ENCODE peak calls at places on chromosome 15, in seven cellular contexts. H is SK-N-SH; U is ovary; S is MM.1S; G is fibroblast of lung; M is right atrium auricular region; R is CD8-positive, alpha-beta T cell. Y is an unnamed sample.

GRCh38 chr15:49145651-49146609 is 9.5 kb downstream of the COPS2 start:
- DNase-seq in H (peak), U (no peak), S (peak), G (peak), M (no peak), R (no peak), Y (no peak)

GRCh38 chr15:65326109-65326508 is 21.6 kb downstream of the RNU5B-1 start:
- DNase-seq in H (peak), U (peak), S (no peak), G (no peak), M (no peak), R (no peak), Y (no peak)

GRCh38 chr15:60551147-60551780 is 72.3 kb upstream of the ICE2 start:
- DNase-seq in H (no peak), U (no peak), S (no peak), G (no peak), M (no peak), R (no peak), Y (no peak)

GRCh38 chr15:99969261-99969960 is 236.2 kb upstream of the LYSMD4 start:
- DNase-seq in H (no peak), U (peak), S (no peak), G (no peak), M (no peak), R (no peak), Y (peak)

GRCh38 chr15:78316211-78317077 is 17.0 kb upstream of the SKIC8 start:
- DNase-seq in H (peak), U (no peak), S (no peak), G (no peak), M (no peak), R (no peak), Y (no peak)

GRCh38 chr15:69552057-69552815 is 99.6 kb downstream of the RPLP1 start:
- DNase-seq in H (no peak), U (no peak), S (no peak), G (no peak), M (no peak), R (no peak), Y (no peak)

GRCh38 chr15:49075876-49076275 is 29.6 kb upstream of the SECISBP2L start:
- DNase-seq in H (no peak), U (no peak), S (no peak), G (no peak), M (no peak), R (no peak), Y (no peak)

GRCh38 chr15:92930776-92931175 is 30.7 kb downstream of the CHD2 start:
- DNase-seq in H (no peak), U (no peak), S (no peak), G (peak), M (no peak), R (no peak), Y (no peak)

GRCh38 chr15:92606126-92606835 is 49.3 kb downstream of the FAM174B start:
- DNase-seq in H (no peak), U (no peak), S (no peak), G (no peak), M (no peak), R (no peak), Y (no peak)

GRCh38 chr15:66622677-66623076 is 56.9 kb upstream of the LCTL start:
- DNase-seq in H (no peak), U (no peak), S (no peak), G (peak), M (no peak), R (no peak), Y (no peak)

GRCh38 chr15:48472756-48473155 is 141.5 kb downstream of the DUT start:
- DNase-seq in H (no peak), U (no peak), S (no peak), G (peak), M (no peak), R (no peak), Y (no peak)

GRCh38 chr15:63405159-63405558 is 23.5 kb upstream of the CA12 start:
- DNase-seq in H (no peak), U (no peak), S (no peak), G (no peak), M (peak), R (no peak), Y (no peak)

GRCh38 chr15:101439285-101439919 is 50.1 kb downstream of the PCSK6 start:
- DNase-seq in H (no peak), U (no peak), S (no peak), G (peak), M (peak), R (no peak), Y (no peak)

GRCh38 chr15:66864871-66865281 is 162.8 kb downstream of the SMAD6 start:
- DNase-seq in H (no peak), U (no peak), S (no peak), G (no peak), M (peak), R (peak), Y (no peak)

GRCh38 chr15:66007663-66008262 is 138.5 kb downstream of the RAB11A start:
- DNase-seq in H (no peak), U (no peak), S (no peak), G (no peak), M (no peak), R (no peak), Y (no peak)

GRCh38 chr15:70741677-70742293 is 21.6 kb downstream of the UACA start:
- DNase-seq in H (no peak), U (no peak), S (no peak), G (peak), M (no peak), R (no peak), Y (no peak)
- H3K4me3 ChIP-seq in H (no peak), U (no peak), S (no peak), G (no peak), M (no peak), R (no peak), Y (no peak)

DNA sequence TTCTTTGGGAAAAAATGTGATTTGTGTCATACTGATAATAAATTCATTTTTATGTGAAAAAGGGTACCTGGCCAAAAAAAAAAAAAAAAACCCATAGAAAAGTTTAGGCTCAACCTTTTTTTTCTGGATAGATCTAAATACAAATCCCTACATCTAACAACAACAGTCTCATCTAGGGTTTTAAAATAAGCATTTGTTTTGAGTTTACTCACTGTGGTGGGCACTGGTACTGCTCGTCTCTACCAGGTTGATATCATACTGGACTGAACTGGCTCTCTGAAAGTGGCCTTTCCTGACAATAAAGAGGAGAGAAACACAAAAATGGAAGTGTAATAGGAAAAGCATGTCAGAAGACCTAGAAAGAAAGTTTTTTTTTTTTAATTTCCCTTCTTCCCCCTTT is 52.0 kb downstream of the FBXO22 start:
- DNase-seq in H (no peak), U (no peak), S (no peak), G (no peak), M (no peak), R (no peak), Y (no peak)
- TF ChIP-seq CTCF in H (no peak), U (no peak), S (no peak), G (no peak), M (no peak), R (no peak), Y (no peak)

GRCh38 chr15:90840954-90841353 is 27.4 kb upstream of the FURIN start:
- DNase-seq in H (peak), U (no peak), S (no peak), G (no peak), M (no peak), R (no peak), Y (no peak)

GRCh38 chr15:90840157-90840855 is 28.1 kb upstream of the FURIN start:
- DNase-seq in H (no peak), U (no peak), S (no peak), G (no peak), M (no peak), R (no peak), Y (no peak)

GRCh38 chr15:90838544-90838943 is 29.8 kb upstream of the FURIN start:
- DNase-seq in H (no peak), U (no peak), S (no peak), G (no peak), M (no peak), R (no peak), Y (no peak)

GRCh38 chr15:90838066-90838465 is 30.3 kb upstream of the FURIN start:
- DNase-seq in H (no peak), U (no peak), S (no peak), G (no peak), M (no peak), R (peak), Y (no peak)

DNA sequence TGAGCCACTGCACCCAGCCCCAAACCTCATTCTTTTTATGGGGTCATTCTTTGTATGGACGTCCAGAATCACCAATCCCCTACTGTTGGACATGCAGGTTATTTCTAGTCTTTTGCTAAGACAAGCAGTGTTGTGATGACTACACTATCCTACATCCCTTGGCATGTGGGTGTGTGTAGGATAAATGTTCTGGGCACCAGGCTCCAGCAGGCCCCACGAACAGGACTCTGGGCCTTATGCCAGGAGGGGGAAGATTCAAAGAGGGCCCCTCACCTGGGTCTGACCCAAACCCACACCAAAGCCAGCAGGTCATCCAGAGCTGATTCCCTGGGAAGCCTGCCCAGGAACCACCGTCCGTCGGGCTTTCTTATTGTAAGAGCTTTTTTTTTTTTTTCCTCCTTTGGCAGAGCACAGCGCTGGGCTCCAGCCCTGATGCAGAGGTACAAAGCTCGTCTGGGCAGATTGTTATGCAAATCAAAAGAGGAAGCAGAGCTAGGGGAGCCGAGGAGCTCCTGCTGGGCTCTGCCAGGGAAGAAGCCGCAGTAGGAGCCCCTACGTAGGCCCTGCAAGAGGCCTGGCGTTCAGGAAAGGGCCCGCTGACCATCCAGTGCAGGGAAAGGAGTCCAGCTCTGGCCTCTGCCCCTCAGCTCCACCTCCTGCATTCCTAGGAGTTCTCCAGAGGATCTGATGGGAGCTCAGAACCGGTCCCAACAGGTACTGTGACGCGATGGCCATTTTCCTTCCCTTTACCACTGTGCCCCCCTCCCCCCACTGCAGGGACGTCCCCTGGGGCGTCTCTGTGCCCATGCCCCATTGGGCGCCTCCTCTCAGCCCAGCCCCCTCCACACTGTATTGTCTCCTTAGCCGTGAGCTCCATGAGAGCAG is 29.0 kb upstream of the FURIN start:
- DNase-seq in H (no peak), U (no peak), S (peak), G (no peak), M (no peak), R (no peak), Y (peak)
- H3K4me3 ChIP-seq in H (no peak), U (no peak), S (peak), G (no peak), M (no peak), R (peak), Y (peak)

DNA sequence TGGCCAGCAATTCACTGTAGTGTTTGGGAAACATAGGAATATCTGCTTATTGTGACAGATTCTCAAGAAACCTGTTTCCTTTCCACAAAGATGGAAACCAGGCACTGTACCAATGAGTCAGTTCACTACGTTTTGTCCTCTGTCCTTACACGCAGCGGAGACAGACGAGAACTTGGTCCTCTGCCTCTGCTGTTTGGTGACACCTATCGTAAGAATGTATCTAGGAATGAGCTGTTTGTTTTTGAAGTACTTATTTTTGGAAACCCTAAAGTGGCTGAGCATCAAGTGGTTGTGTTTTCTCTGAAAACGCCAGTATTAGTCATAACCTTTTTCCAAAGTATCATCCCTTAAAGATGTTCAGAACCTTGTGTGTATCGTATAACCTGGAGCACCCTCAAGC is 93.0 kb downstream of the PGPEP1L start:
- DNase-seq in H (no peak), U (no peak), S (no peak), G (peak), M (no peak), R (no peak), Y (no peak)
- TF ChIP-seq CTCF in H (no peak), U (no peak), S (no peak), G (no peak), M (no peak), R (no peak), Y (no peak)